ENCODE peak calls at places on chromosomes 11 and 22, in seven cellular contexts. One of them, this sample, is unnamed.

GRCh38 chr11:74485868-74486267 is 7.7 kb downstream of the LIPT2 start:
- DNase-seq in body of pancreas: no peak
- DNase-seq in fibroblast of pulmonary artery: no peak
- DNase-seq in brain microvascular endothelial cell: no peak
- DNase-seq in colonic mucosa: no peak
- DNase-seq in lower leg skin: no peak
- DNase-seq in astrocyte of the spinal cord: no peak
- DNase-seq in this sample: no peak

GRCh38 chr11:87421422-87421821 is 383.7 kb downstream of the TMEM135 start:
- DNase-seq in body of pancreas: peak
- DNase-seq in fibroblast of pulmonary artery: peak
- DNase-seq in brain microvascular endothelial cell: peak
- DNase-seq in colonic mucosa: peak
- DNase-seq in lower leg skin: peak
- DNase-seq in astrocyte of the spinal cord: peak
- DNase-seq in this sample: no peak

GRCh38 chr11:61092280-61092766 is 10.0 kb upstream of the CD5 start:
- DNase-seq in body of pancreas: no peak
- DNase-seq in fibroblast of pulmonary artery: no peak
- DNase-seq in brain microvascular endothelial cell: no peak
- DNase-seq in colonic mucosa: no peak
- DNase-seq in lower leg skin: no peak
- DNase-seq in astrocyte of the spinal cord: no peak
- DNase-seq in this sample: no peak

GRCh38 chr22:42892571-42893316 is 35.7 kb upstream of the ARFGAP3 start:
- DNase-seq in body of pancreas: peak
- DNase-seq in fibroblast of pulmonary artery: no peak
- DNase-seq in brain microvascular endothelial cell: no peak
- DNase-seq in colonic mucosa: no peak
- DNase-seq in lower leg skin: no peak
- DNase-seq in astrocyte of the spinal cord: no peak
- DNase-seq in this sample: no peak

GRCh38 chr11:11894486-11894885 is 52.7 kb downstream of the USP47 start:
- DNase-seq in body of pancreas: no peak
- DNase-seq in fibroblast of pulmonary artery: no peak
- DNase-seq in brain microvascular endothelial cell: peak
- DNase-seq in colonic mucosa: no peak
- DNase-seq in lower leg skin: no peak
- DNase-seq in astrocyte of the spinal cord: peak
- DNase-seq in this sample: no peak

GRCh38 chr11:125074511-125075241 is 11.6 kb downstream of the SLC37A2 start:
- DNase-seq in body of pancreas: no peak
- DNase-seq in fibroblast of pulmonary artery: no peak
- DNase-seq in brain microvascular endothelial cell: no peak
- DNase-seq in colonic mucosa: no peak
- DNase-seq in lower leg skin: no peak
- DNase-seq in astrocyte of the spinal cord: no peak
- DNase-seq in this sample: no peak

GRCh38 chr11:61507012-61507768 is 1.4 kb upstream of the LRRC10B start:
- DNase-seq in body of pancreas: no peak
- DNase-seq in fibroblast of pulmonary artery: no peak
- DNase-seq in brain microvascular endothelial cell: no peak
- DNase-seq in colonic mucosa: no peak
- DNase-seq in lower leg skin: no peak
- DNase-seq in astrocyte of the spinal cord: no peak
- DNase-seq in this sample: no peak

GRCh38 chr11:2365571-2366210 is 11.4 kb upstream of the CD81 start:
- DNase-seq in body of pancreas: no peak
- DNase-seq in fibroblast of pulmonary artery: no peak
- DNase-seq in brain microvascular endothelial cell: no peak
- DNase-seq in colonic mucosa: no peak
- DNase-seq in lower leg skin: no peak
- DNase-seq in astrocyte of the spinal cord: no peak
- DNase-seq in this sample: no peak

GRCh38 chr11:123302751-123303195 is 107.7 kb upstream of the CLMP start:
- DNase-seq in body of pancreas: no peak
- DNase-seq in fibroblast of pulmonary artery: peak
- DNase-seq in brain microvascular endothelial cell: peak
- DNase-seq in colonic mucosa: no peak
- DNase-seq in lower leg skin: no peak
- DNase-seq in astrocyte of the spinal cord: peak
- DNase-seq in this sample: no peak

GRCh38 chr11:68946416-68947090 is 34.2 kb downstream of the MRGPRD start:
- DNase-seq in body of pancreas: peak
- DNase-seq in fibroblast of pulmonary artery: peak
- DNase-seq in brain microvascular endothelial cell: peak
- DNase-seq in colonic mucosa: no peak
- DNase-seq in lower leg skin: no peak
- DNase-seq in astrocyte of the spinal cord: peak
- DNase-seq in this sample: no peak

GRCh38 chr11:14320020-14320419 is 39.0 kb downstream of the RRAS2 start:
- DNase-seq in body of pancreas: no peak
- DNase-seq in fibroblast of pulmonary artery: no peak
- DNase-seq in brain microvascular endothelial cell: peak
- DNase-seq in colonic mucosa: no peak
- DNase-seq in lower leg skin: no peak
- DNase-seq in astrocyte of the spinal cord: peak
- DNase-seq in this sample: no peak

GRCh38 chr11:94129505-94130335 is 1.1 kb downstream of the PANX1 start:
- DNase-seq in body of pancreas: no peak
- DNase-seq in fibroblast of pulmonary artery: peak
- DNase-seq in brain microvascular endothelial cell: no peak
- DNase-seq in colonic mucosa: peak
- DNase-seq in lower leg skin: peak
- DNase-seq in astrocyte of the spinal cord: peak
- DNase-seq in this sample: no peak

GRCh38 chr11:4115128-4115527 is 20.5 kb downstream of the RRM1 start:
- DNase-seq in body of pancreas: no peak
- DNase-seq in fibroblast of pulmonary artery: no peak
- DNase-seq in brain microvascular endothelial cell: no peak
- DNase-seq in colonic mucosa: no peak
- DNase-seq in lower leg skin: no peak
- DNase-seq in astrocyte of the spinal cord: no peak
- DNase-seq in this sample: no peak

GRCh38 chr11:45741582-45741981 is 63.4 kb upstream of the SLC35C1 start:
- DNase-seq in body of pancreas: no peak
- DNase-seq in fibroblast of pulmonary artery: no peak
- DNase-seq in brain microvascular endothelial cell: no peak
- DNase-seq in colonic mucosa: no peak
- DNase-seq in lower leg skin: no peak
- DNase-seq in astrocyte of the spinal cord: no peak
- DNase-seq in this sample: no peak

GRCh38 chr11:106072804-106073203 is 4.3 kb downstream of the KBTBD3 start:
- DNase-seq in body of pancreas: no peak
- DNase-seq in fibroblast of pulmonary artery: no peak
- DNase-seq in brain microvascular endothelial cell: no peak
- DNase-seq in colonic mucosa: no peak
- DNase-seq in lower leg skin: no peak
- DNase-seq in astrocyte of the spinal cord: no peak
- DNase-seq in this sample: no peak

GRCh38 chr22:29987143-29987542 is 93.1 kb upstream of the HORMAD2 start:
- DNase-seq in body of pancreas: no peak
- DNase-seq in fibroblast of pulmonary artery: no peak
- DNase-seq in brain microvascular endothelial cell: no peak
- DNase-seq in colonic mucosa: no peak
- DNase-seq in lower leg skin: no peak
- DNase-seq in astrocyte of the spinal cord: no peak
- DNase-seq in this sample: no peak

DNA sequence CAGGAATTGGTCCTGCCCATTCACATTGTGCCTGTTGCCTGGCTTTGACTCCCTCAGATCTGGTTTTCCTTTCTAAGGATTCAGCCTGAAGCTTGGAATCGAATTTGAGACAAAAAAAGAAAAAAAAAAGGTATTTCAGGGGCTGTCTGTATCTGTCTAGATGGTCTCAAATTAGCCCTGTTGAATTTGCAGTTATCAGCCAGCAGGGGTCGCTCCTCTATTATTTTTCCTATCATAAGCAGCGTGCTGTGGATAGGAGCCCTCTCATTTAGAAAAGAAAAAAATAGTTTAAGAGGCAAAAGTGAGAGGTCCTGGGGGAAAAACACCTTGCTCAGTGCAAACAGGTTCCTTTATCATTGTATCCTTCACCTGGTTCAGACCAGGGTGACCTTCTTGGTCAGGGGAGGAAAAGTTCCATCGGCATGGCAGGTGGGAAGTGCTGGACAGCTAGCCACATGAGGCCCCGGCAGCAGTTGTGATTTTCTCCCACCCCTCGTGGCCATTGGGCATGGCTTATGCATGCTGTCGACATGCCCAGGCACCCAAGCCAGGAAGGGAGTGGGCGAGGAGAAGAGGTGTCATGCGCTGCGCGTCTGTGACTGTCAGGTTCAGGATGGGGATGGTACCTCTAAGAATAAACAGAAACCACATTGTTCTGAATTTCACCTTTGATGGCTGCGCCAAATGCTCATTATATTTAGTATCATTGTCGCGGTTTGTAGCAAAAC is 13.1 kb downstream of the OR5AK2 start:
- DNase-seq in body of pancreas: no peak
- DNase-seq in fibroblast of pulmonary artery: peak
- DNase-seq in brain microvascular endothelial cell: peak
- DNase-seq in colonic mucosa: no peak
- DNase-seq in lower leg skin: no peak
- DNase-seq in astrocyte of the spinal cord: no peak
- DNase-seq in this sample: no peak
- TF ChIP-seq CTCF in body of pancreas: no peak
- TF ChIP-seq CTCF in fibroblast of pulmonary artery: peak
- TF ChIP-seq CTCF in brain microvascular endothelial cell: peak
- TF ChIP-seq CTCF in colonic mucosa: no peak
- TF ChIP-seq CTCF in lower leg skin: no peak
- TF ChIP-seq CTCF in astrocyte of the spinal cord: peak
- TF ChIP-seq CTCF in this sample: no peak

DNA sequence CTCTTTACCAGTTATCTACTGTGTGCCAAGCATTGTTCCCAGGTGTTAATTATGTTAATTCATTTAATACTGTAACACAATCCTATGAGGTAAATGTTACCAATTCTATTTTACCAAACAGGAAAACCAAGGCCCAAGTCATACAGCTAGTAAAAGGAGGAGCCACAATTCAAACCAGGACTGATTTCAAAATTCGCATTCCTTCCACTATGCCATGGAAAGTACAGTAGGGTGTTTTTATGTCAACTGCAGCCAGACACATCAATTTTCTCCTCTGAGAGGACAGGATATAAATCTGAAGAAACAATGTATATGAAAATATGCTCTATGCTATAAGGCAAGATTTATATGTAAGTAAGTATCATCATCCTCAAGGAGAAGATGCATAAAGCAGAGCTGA is 104.3 kb downstream of the RPL27A start:
- DNase-seq in body of pancreas: no peak
- DNase-seq in fibroblast of pulmonary artery: peak
- DNase-seq in brain microvascular endothelial cell: no peak
- DNase-seq in colonic mucosa: no peak
- DNase-seq in lower leg skin: no peak
- DNase-seq in astrocyte of the spinal cord: no peak
- DNase-seq in this sample: no peak
- TF ChIP-seq CTCF in body of pancreas: no peak
- TF ChIP-seq CTCF in fibroblast of pulmonary artery: peak
- TF ChIP-seq CTCF in brain microvascular endothelial cell: peak
- TF ChIP-seq CTCF in colonic mucosa: no peak
- TF ChIP-seq CTCF in lower leg skin: no peak
- TF ChIP-seq CTCF in astrocyte of the spinal cord: no peak
- TF ChIP-seq CTCF in this sample: peak

DNA sequence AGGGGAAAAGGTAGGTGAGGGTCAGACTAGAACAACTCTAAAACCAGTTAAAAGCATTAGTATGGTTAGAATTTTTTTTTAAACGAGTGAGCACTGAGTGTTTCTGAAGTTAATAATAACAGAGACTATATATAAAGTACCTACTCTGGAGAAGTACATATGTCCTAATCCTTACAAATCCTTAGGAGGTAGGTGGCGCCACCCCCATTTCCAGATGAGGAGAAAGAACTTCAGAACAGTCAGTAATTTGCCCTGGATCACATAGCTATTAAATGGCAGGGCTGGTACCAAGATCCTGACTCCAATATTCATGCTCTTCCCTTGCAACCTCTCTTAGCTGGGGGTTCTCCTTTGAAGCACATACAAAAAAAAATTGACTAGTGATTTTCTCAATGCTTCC is 80.5 kb downstream of the CLPB start:
- DNase-seq in body of pancreas: peak
- DNase-seq in fibroblast of pulmonary artery: peak
- DNase-seq in brain microvascular endothelial cell: no peak
- DNase-seq in colonic mucosa: no peak
- DNase-seq in lower leg skin: no peak
- DNase-seq in astrocyte of the spinal cord: no peak
- DNase-seq in this sample: no peak
- TF ChIP-seq CTCF in body of pancreas: peak
- TF ChIP-seq CTCF in fibroblast of pulmonary artery: peak
- TF ChIP-seq CTCF in brain microvascular endothelial cell: peak
- TF ChIP-seq CTCF in colonic mucosa: no peak
- TF ChIP-seq CTCF in lower leg skin: no peak
- TF ChIP-seq CTCF in astrocyte of the spinal cord: no peak
- TF ChIP-seq CTCF in this sample: peak

GRCh38 chr11:126719740-126720139 is 280.8 kb downstream of the KIRREL3 start:
- DNase-seq in body of pancreas: no peak
- DNase-seq in fibroblast of pulmonary artery: no peak
- DNase-seq in brain microvascular endothelial cell: no peak
- DNase-seq in colonic mucosa: no peak
- DNase-seq in lower leg skin: no peak
- DNase-seq in astrocyte of the spinal cord: no peak
- DNase-seq in this sample: no peak

GRCh38 chr11:126718319-126718718 is 282.3 kb downstream of the KIRREL3 start:
- DNase-seq in body of pancreas: no peak
- DNase-seq in fibroblast of pulmonary artery: no peak
- DNase-seq in brain microvascular endothelial cell: no peak
- DNase-seq in colonic mucosa: no peak
- DNase-seq in lower leg skin: no peak
- DNase-seq in astrocyte of the spinal cord: no peak
- DNase-seq in this sample: no peak

GRCh38 chr11:126712017-126712625 is 288.4 kb downstream of the KIRREL3 start:
- DNase-seq in body of pancreas: no peak
- DNase-seq in fibroblast of pulmonary artery: no peak
- DNase-seq in brain microvascular endothelial cell: no peak
- DNase-seq in colonic mucosa: no peak
- DNase-seq in lower leg skin: no peak
- DNase-seq in astrocyte of the spinal cord: no peak
- DNase-seq in this sample: no peak

GRCh38 chr11:126720539-126721235 is 279.9 kb downstream of the KIRREL3 start:
- DNase-seq in body of pancreas: no peak
- DNase-seq in fibroblast of pulmonary artery: no peak
- DNase-seq in brain microvascular endothelial cell: no peak
- DNase-seq in colonic mucosa: no peak
- DNase-seq in lower leg skin: no peak
- DNase-seq in astrocyte of the spinal cord: no peak
- DNase-seq in this sample: no peak

DNA sequence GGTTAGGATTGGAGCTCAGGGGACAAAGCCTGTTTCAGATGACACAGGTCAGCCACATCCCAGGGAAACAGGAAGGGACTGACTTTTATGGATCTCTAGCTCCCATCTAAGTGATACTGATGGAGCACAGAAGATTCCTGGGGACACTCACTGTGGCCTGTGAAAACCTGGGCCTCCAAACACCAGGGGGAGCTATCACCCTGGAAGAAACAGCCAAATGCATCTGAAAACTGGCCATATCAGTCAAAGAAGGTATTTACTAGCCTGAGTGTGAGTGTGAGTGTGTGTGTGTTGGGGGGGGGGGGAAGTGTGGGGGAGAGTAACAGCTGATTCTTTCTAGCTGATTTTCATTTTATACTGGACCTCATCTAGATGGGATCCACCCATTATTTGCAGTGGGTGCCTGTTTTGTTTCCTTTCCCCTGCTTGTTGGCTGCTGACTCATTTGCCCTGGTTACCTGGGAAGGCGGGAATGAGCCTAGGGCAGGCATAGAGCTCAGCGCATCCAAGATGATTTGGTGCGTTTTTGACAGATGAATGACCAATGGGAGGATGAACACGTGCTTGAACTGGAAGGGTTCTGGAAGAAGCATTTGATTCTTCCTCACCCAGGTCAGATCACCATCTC is 284.0 kb downstream of the KIRREL3 start:
- DNase-seq in body of pancreas: peak
- DNase-seq in fibroblast of pulmonary artery: peak
- DNase-seq in brain microvascular endothelial cell: peak
- DNase-seq in colonic mucosa: peak
- DNase-seq in lower leg skin: peak
- DNase-seq in astrocyte of the spinal cord: peak
- DNase-seq in this sample: no peak
- TF ChIP-seq CTCF in body of pancreas: peak
- TF ChIP-seq CTCF in fibroblast of pulmonary artery: peak
- TF ChIP-seq CTCF in brain microvascular endothelial cell: peak
- TF ChIP-seq CTCF in colonic mucosa: peak
- TF ChIP-seq CTCF in lower leg skin: no peak
- TF ChIP-seq CTCF in astrocyte of the spinal cord: peak
- TF ChIP-seq CTCF in this sample: peak